ENCODE peak calls at places on chromosomes 13 and 19, in five cellular contexts. One of them, this sample, is unnamed.

GRCh38 chr19:17137417-17137816 is 61.8 kb downstream of the MYO9B start:
- DNase-seq in COR-L47: no peak
- DNase-seq in non-pigmented ciliary epithelial cell: no peak
- DNase-seq in NB4: no peak
- DNase-seq in brain microvascular endothelial cell: no peak
- DNase-seq in this sample: no peak

GRCh38 chr13:59425211-59425721 is 738.5 kb downstream of the DIAPH3 start:
- DNase-seq in COR-L47: no peak
- DNase-seq in non-pigmented ciliary epithelial cell: no peak
- DNase-seq in NB4: no peak
- DNase-seq in brain microvascular endothelial cell: peak
- DNase-seq in this sample: no peak

GRCh38 chr13:21319869-21320641 is 139.0 kb downstream of the ZDHHC20 start:
- DNase-seq in brain microvascular endothelial cell: no peak
- DNase-seq in non-pigmented ciliary epithelial cell: no peak
- DNase-seq in NB4: no peak
- DNase-seq in COR-L47: no peak
- DNase-seq in this sample: no peak

GRCh38 chr13:100506154-100506553 is 82.4 kb downstream of the GGACT start:
- DNase-seq in non-pigmented ciliary epithelial cell: no peak
- DNase-seq in COR-L47: no peak
- DNase-seq in brain microvascular endothelial cell: no peak
- DNase-seq in NB4: no peak
- DNase-seq in this sample: no peak

GRCh38 chr19:31113250-31113685 is 236.0 kb downstream of the TSHZ3 start:
- DNase-seq in COR-L47: no peak
- DNase-seq in NB4: no peak
- DNase-seq in brain microvascular endothelial cell: peak
- DNase-seq in non-pigmented ciliary epithelial cell: no peak
- DNase-seq in this sample: no peak

GRCh38 chr13:42028113-42028799 is 20.2 kb upstream of the DGKH start:
- DNase-seq in brain microvascular endothelial cell: no peak
- DNase-seq in NB4: no peak
- DNase-seq in COR-L47: no peak
- DNase-seq in non-pigmented ciliary epithelial cell: no peak
- DNase-seq in this sample: no peak

GRCh38 chr19:49411681-49412321 is 11.4 kb downstream of the PTH2 start:
- DNase-seq in COR-L47: no peak
- DNase-seq in NB4: no peak
- DNase-seq in non-pigmented ciliary epithelial cell: no peak
- DNase-seq in brain microvascular endothelial cell: no peak
- DNase-seq in this sample: no peak

GRCh38 chr13:99383946-99384345 is 76.7 kb upstream of the GPR183 start:
- DNase-seq in brain microvascular endothelial cell: no peak
- DNase-seq in NB4: no peak
- DNase-seq in non-pigmented ciliary epithelial cell: no peak
- DNase-seq in COR-L47: no peak
- DNase-seq in this sample: no peak

GRCh38 chr19:45446295-45446694 is 21.5 kb upstream of the FOSB start:
- DNase-seq in COR-L47: peak
- DNase-seq in NB4: peak
- DNase-seq in non-pigmented ciliary epithelial cell: no peak
- DNase-seq in brain microvascular endothelial cell: no peak
- DNase-seq in this sample: no peak

GRCh38 chr19:49712397-49712859 is 21.5 kb downstream of the CPT1C start:
- DNase-seq in non-pigmented ciliary epithelial cell: peak
- DNase-seq in brain microvascular endothelial cell: no peak
- DNase-seq in COR-L47: no peak
- DNase-seq in NB4: peak
- DNase-seq in this sample: no peak

GRCh38 chr13:112771139-112771876 is 81.5 kb downstream of the ATP11A start:
- DNase-seq in non-pigmented ciliary epithelial cell: no peak
- DNase-seq in brain microvascular endothelial cell: no peak
- DNase-seq in NB4: no peak
- DNase-seq in COR-L47: peak
- DNase-seq in this sample: no peak

GRCh38 chr13:113584870-113585671 is 518 bp downstream of the TFDP1 start:
- DNase-seq in non-pigmented ciliary epithelial cell: no peak
- DNase-seq in COR-L47: peak
- DNase-seq in NB4: peak
- DNase-seq in brain microvascular endothelial cell: no peak
- DNase-seq in this sample: no peak

GRCh38 chr13:39587939-39588338 is 15.1 kb downstream of the LHFPL6 start:
- DNase-seq in brain microvascular endothelial cell: no peak
- DNase-seq in COR-L47: no peak
- DNase-seq in NB4: no peak
- DNase-seq in non-pigmented ciliary epithelial cell: no peak
- DNase-seq in this sample: no peak

GRCh38 chr19:23393121-23393520 is 2.1 kb downstream of the ZNF91 start:
- DNase-seq in brain microvascular endothelial cell: no peak
- DNase-seq in COR-L47: no peak
- DNase-seq in NB4: no peak
- DNase-seq in non-pigmented ciliary epithelial cell: no peak
- DNase-seq in this sample: no peak

GRCh38 chr19:5880604-5881078 is 10.3 kb upstream of the FUT5 start:
- DNase-seq in non-pigmented ciliary epithelial cell: no peak
- DNase-seq in brain microvascular endothelial cell: peak
- DNase-seq in COR-L47: no peak
- DNase-seq in NB4: no peak
- DNase-seq in this sample: no peak

GRCh38 chr19:17450264-17451075 is 2.0 kb upstream of the TMEM221 start:
- DNase-seq in NB4: peak
- DNase-seq in COR-L47: no peak
- DNase-seq in non-pigmented ciliary epithelial cell: no peak
- DNase-seq in brain microvascular endothelial cell: no peak
- DNase-seq in this sample: no peak

GRCh38 chr19:18390075-18390909 is 4.3 kb downstream of the GDF15 start:
- DNase-seq in brain microvascular endothelial cell: no peak
- DNase-seq in NB4: no peak
- DNase-seq in non-pigmented ciliary epithelial cell: no peak
- DNase-seq in COR-L47: no peak
- DNase-seq in this sample: no peak

GRCh38 chr13:86080340-86080995 is 281.2 kb upstream of the SLITRK6 start:
- DNase-seq in COR-L47: no peak
- DNase-seq in brain microvascular endothelial cell: no peak
- DNase-seq in NB4: no peak
- DNase-seq in non-pigmented ciliary epithelial cell: no peak
- DNase-seq in this sample: no peak

GRCh38 chr19:8041553-8041952 is 11.0 kb upstream of the CCL25 start:
- DNase-seq in NB4: peak
- DNase-seq in COR-L47: no peak
- DNase-seq in brain microvascular endothelial cell: no peak
- DNase-seq in non-pigmented ciliary epithelial cell: no peak
- DNase-seq in this sample: no peak

GRCh38 chr19:1266116-1266817 is 2.9 kb upstream of the CIRBP start:
- DNase-seq in non-pigmented ciliary epithelial cell: no peak
- DNase-seq in NB4: peak
- DNase-seq in COR-L47: peak
- DNase-seq in brain microvascular endothelial cell: peak
- DNase-seq in this sample: no peak

GRCh38 chr13:63088226-63088625 is 1672.6 kb upstream of the PCDH20 start:
- DNase-seq in COR-L47: no peak
- DNase-seq in NB4: no peak
- DNase-seq in brain microvascular endothelial cell: peak
- DNase-seq in non-pigmented ciliary epithelial cell: no peak
- DNase-seq in this sample: no peak

This sample was measured in glomerular endothelial cell.